ENCODE peak calls at places on chromosomes 12 and 14, in four cellular contexts. One of them, this sample, is unnamed.

GRCh38 chr14:104091927-104092771 is 6.6 kb downstream of the ASPG start:
- DNase-seq in brain microvascular endothelial cell: no peak
- DNase-seq in AG10803: no peak
- DNase-seq in osteocyte: no peak
- DNase-seq in this sample: no peak

GRCh38 chr12:76720068-76720467 is 43.8 kb upstream of the ZDHHC17 start:
- DNase-seq in osteocyte: no peak
- DNase-seq in AG10803: peak
- DNase-seq in brain microvascular endothelial cell: peak
- DNase-seq in this sample: peak

GRCh38 chr14:103508930-103509329 is 13.7 kb downstream of the CKB start:
- DNase-seq in osteocyte: no peak
- DNase-seq in AG10803: no peak
- DNase-seq in brain microvascular endothelial cell: no peak
- DNase-seq in this sample: no peak

GRCh38 chr12:47818701-47819543 is 781 bp downstream of the HDAC7 start:
- DNase-seq in osteocyte: no peak
- DNase-seq in brain microvascular endothelial cell: no peak
- DNase-seq in AG10803: peak
- DNase-seq in this sample: peak

GRCh38 chr12:73390256-73390655 is 1118.1 kb downstream of the TRHDE start:
- DNase-seq in osteocyte: no peak
- DNase-seq in AG10803: no peak
- DNase-seq in brain microvascular endothelial cell: no peak
- DNase-seq in this sample: no peak

GRCh38 chr14:39267592-39268112 is 33.9 kb downstream of the MIA2 start:
- DNase-seq in osteocyte: no peak
- DNase-seq in brain microvascular endothelial cell: no peak
- DNase-seq in AG10803: peak
- DNase-seq in this sample: no peak

GRCh38 chr14:23186913-23187654 is 3.6 kb upstream of the SLC7A8 start:
- DNase-seq in AG10803: peak
- DNase-seq in brain microvascular endothelial cell: peak
- DNase-seq in osteocyte: no peak
- DNase-seq in this sample: peak

GRCh38 chr14:103537175-103537990 is 8.4 kb downstream of the TRMT61A start:
- DNase-seq in brain microvascular endothelial cell: no peak
- DNase-seq in AG10803: no peak
- DNase-seq in osteocyte: no peak
- DNase-seq in this sample: no peak

GRCh38 chr12:107761502-107761904 is 566 bp upstream of the PRDM4 start:
- DNase-seq in brain microvascular endothelial cell: no peak
- DNase-seq in osteocyte: no peak
- DNase-seq in AG10803: no peak
- DNase-seq in this sample: peak

GRCh38 chr12:25811656-25812126 is 146.8 kb upstream of the RASSF8 start:
- DNase-seq in brain microvascular endothelial cell: peak
- DNase-seq in osteocyte: no peak
- DNase-seq in AG10803: peak
- DNase-seq in this sample: peak

GRCh38 chr14:54354096-54354495 is 42.7 kb upstream of the CDKN3 start:
- DNase-seq in brain microvascular endothelial cell: no peak
- DNase-seq in AG10803: no peak
- DNase-seq in osteocyte: peak
- DNase-seq in this sample: peak

GRCh38 chr12:110689601-110690430 is 901 bp upstream of the HVCN1 start:
- DNase-seq in brain microvascular endothelial cell: no peak
- DNase-seq in AG10803: peak
- DNase-seq in osteocyte: no peak
- DNase-seq in this sample: no peak

GRCh38 chr14:100200311-100200710 is 38.6 kb upstream of the YY1 start:
- DNase-seq in osteocyte: no peak
- DNase-seq in AG10803: no peak
- DNase-seq in brain microvascular endothelial cell: no peak
- DNase-seq in this sample: no peak

GRCh38 chr14:35855886-35856481 is 29.8 kb downstream of the BRMS1L start:
- DNase-seq in osteocyte: no peak
- DNase-seq in AG10803: no peak
- DNase-seq in brain microvascular endothelial cell: no peak
- DNase-seq in this sample: no peak

GRCh38 chr12:55838361-55838760 is 4.4 kb downstream of the MMP19 start:
- DNase-seq in osteocyte: no peak
- DNase-seq in brain microvascular endothelial cell: no peak
- DNase-seq in AG10803: no peak
- DNase-seq in this sample: no peak

GRCh38 chr12:18383203-18383602 is 121.9 kb downstream of the PIK3C2G start:
- DNase-seq in osteocyte: no peak
- DNase-seq in brain microvascular endothelial cell: peak
- DNase-seq in AG10803: peak
- DNase-seq in this sample: peak

GRCh38 chr14:106436310-106436905 is 910.0 kb downstream of the TMEM121 start:
- DNase-seq in osteocyte: no peak
- DNase-seq in AG10803: no peak
- DNase-seq in brain microvascular endothelial cell: no peak
- DNase-seq in this sample: no peak
- TF ChIP-seq CTCF in osteocyte: no peak
- TF ChIP-seq CTCF in AG10803: peak
- TF ChIP-seq CTCF in brain microvascular endothelial cell: peak
- TF ChIP-seq CTCF in this sample: peak

DNA sequence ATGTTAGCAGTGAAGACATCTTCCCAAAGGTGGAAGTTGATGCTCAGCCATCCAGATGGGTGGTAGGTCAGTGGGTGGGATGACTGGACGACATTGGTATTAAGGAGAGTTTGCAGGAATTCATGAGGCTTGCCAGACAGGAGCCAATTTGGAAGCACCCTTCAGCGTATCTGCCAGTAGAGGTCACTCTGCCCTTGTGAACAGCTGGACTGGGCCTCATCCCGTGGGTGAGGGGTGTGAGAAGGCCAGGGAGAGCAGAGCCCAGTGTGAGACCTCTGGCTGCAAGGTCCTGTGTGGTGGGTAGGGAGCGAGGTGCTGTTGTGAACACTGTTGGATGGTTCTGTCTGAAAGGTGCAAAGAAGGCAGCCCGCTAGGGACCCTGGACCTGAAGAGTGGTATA is 37.7 kb downstream of the SLC5A8 start:
- DNase-seq in osteocyte: no peak
- DNase-seq in brain microvascular endothelial cell: no peak
- DNase-seq in AG10803: peak
- DNase-seq in this sample: no peak
- TF ChIP-seq CTCF in osteocyte: no peak
- TF ChIP-seq CTCF in brain microvascular endothelial cell: peak
- TF ChIP-seq CTCF in AG10803: peak
- TF ChIP-seq CTCF in this sample: no peak

DNA sequence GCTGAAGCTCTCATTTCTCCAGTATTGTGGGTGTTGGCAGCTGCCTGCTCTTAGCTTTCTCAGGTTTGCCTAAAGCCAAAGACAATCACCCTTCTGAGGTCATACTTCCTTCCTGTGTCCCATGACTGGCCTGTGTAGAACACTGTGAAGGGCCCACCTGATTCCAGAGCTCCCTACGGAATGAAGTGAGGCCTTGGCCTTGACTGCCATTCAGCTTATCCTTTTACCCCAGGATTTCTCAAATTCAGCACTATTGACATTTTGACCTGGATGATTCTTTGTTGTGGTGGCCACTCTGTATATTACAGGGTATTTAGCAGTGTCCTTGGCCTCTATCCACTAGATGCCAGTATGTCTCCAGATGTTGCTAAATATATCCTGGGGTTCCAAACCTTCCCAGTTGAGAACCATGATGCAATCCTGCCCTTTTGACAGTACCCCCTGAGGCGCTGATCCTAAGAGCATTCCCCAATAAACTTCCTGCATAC is 112.3 kb upstream of the KRR1 start:
- DNase-seq in osteocyte: no peak
- DNase-seq in brain microvascular endothelial cell: peak
- DNase-seq in AG10803: peak
- DNase-seq in this sample: peak
- TF ChIP-seq CTCF in osteocyte: peak
- TF ChIP-seq CTCF in brain microvascular endothelial cell: peak
- TF ChIP-seq CTCF in AG10803: peak
- TF ChIP-seq CTCF in this sample: peak

GRCh38 chr12:6563448-6564050 is 4.5 kb downstream of the NOP2 start:
- DNase-seq in brain microvascular endothelial cell: no peak
- DNase-seq in AG10803: peak
- DNase-seq in osteocyte: no peak
- DNase-seq in this sample: peak
- TF ChIP-seq CTCF in brain microvascular endothelial cell: peak
- TF ChIP-seq CTCF in AG10803: peak
- TF ChIP-seq CTCF in osteocyte: peak
- TF ChIP-seq CTCF in this sample: peak

GRCh38 chr12:127293507-127294310 is 973.3 kb upstream of the TMEM132C start:
- DNase-seq in brain microvascular endothelial cell: peak
- DNase-seq in osteocyte: peak
- DNase-seq in AG10803: peak
- DNase-seq in this sample: peak
- TF ChIP-seq CTCF in brain microvascular endothelial cell: peak
- TF ChIP-seq CTCF in osteocyte: peak
- TF ChIP-seq CTCF in AG10803: peak
- TF ChIP-seq CTCF in this sample: peak

GRCh38 chr12:93751864-93752610 is 74.9 kb downstream of the CRADD start:
- DNase-seq in osteocyte: no peak
- DNase-seq in AG10803: peak
- DNase-seq in brain microvascular endothelial cell: peak
- DNase-seq in this sample: peak

GRCh38 chr12:93753838-93754429 is 76.8 kb downstream of the CRADD start:
- DNase-seq in AG10803: no peak
- DNase-seq in brain microvascular endothelial cell: no peak
- DNase-seq in osteocyte: no peak
- DNase-seq in this sample: no peak

GRCh38 chr12:93750056-93750455 is 72.9 kb downstream of the CRADD start:
- DNase-seq in AG10803: no peak
- DNase-seq in brain microvascular endothelial cell: no peak
- DNase-seq in osteocyte: no peak
- DNase-seq in this sample: no peak

GRCh38 chr12:93756295-93756694 is 79.1 kb downstream of the CRADD start:
- DNase-seq in brain microvascular endothelial cell: no peak
- DNase-seq in osteocyte: no peak
- DNase-seq in AG10803: no peak
- DNase-seq in this sample: no peak

GRCh38 chr12:93753285-93753684 is 76.1 kb downstream of the CRADD start:
- DNase-seq in brain microvascular endothelial cell: no peak
- DNase-seq in osteocyte: no peak
- DNase-seq in AG10803: no peak
- DNase-seq in this sample: no peak
- TF ChIP-seq CTCF in brain microvascular endothelial cell: no peak
- TF ChIP-seq CTCF in osteocyte: no peak
- TF ChIP-seq CTCF in AG10803: no peak
- TF ChIP-seq CTCF in this sample: no peak